ENCODE peak calls at places on chromosome 1, in four cellular contexts. D is activated gamma-delta T cell, Y is ovary, R is globus pallidus. T is an unnamed sample.

GRCh38 chr1:116370186-116370585 is 2.9 kb upstream of the ATP1A1 start:
- DNase-seq in D (no peak), Y (no peak), R (no peak), T (no peak)

GRCh38 chr1:166153641-166154350 is 13.0 kb downstream of the FAM78B start:
- DNase-seq in D (no peak), Y (no peak), R (no peak), T (no peak)

GRCh38 chr1:110239491-110240430 is 29.6 kb downstream of the KCNC4 start:
- DNase-seq in D (no peak), Y (no peak), R (no peak), T (no peak)

GRCh38 chr1:236313412-236313811 is 31.7 kb upstream of the ERO1B start:
- DNase-seq in D (no peak), Y (no peak), R (no peak), T (no peak)

GRCh38 chr1:13707211-13707610 is 7.2 kb downstream of the PRDM2 start:
- DNase-seq in D (no peak), Y (no peak), R (no peak), T (no peak)

GRCh38 chr1:58882322-58882951 is 98.6 kb upstream of the JUN start:
- DNase-seq in D (no peak), Y (no peak), R (no peak), T (no peak)

GRCh38 chr1:169119405-169119804 is 12.9 kb downstream of the ATP1B1 start:
- DNase-seq in D (no peak), Y (no peak), R (no peak), T (no peak)

GRCh38 chr1:46556822-46557221 is 5.4 kb upstream of the KNCN start:
- DNase-seq in D (no peak), Y (no peak), R (no peak), T (no peak)

GRCh38 chr1:95384570-95384969 is 150.6 kb downstream of the RWDD3 start:
- DNase-seq in D (no peak), Y (no peak), R (no peak), T (no peak)

GRCh38 chr1:67469431-67469830 is 39.2 kb upstream of the SERBP1 start:
- DNase-seq in D (no peak), Y (no peak), R (no peak), T (no peak)

GRCh38 chr1:12336436-12336835 is 106.6 kb downstream of the VPS13D start:
- DNase-seq in D (no peak), Y (no peak), R (no peak), T (no peak)

GRCh38 chr1:58575831-58576726 is 973 bp downstream of the TACSTD2 start:
- DNase-seq in D (no peak), Y (no peak), R (no peak), T (no peak)

GRCh38 chr1:206925116-206925736 is 3.5 kb upstream of the FCMR start:
- DNase-seq in D (no peak), Y (no peak), R (no peak), T (no peak)

GRCh38 chr1:16217061-16217785 is 4.8 kb upstream of the ARHGEF19 start:
- DNase-seq in D (peak), Y (peak), R (peak), T (peak)

GRCh38 chr1:94302497-94302896 is 65.1 kb upstream of the ARHGAP29 start:
- DNase-seq in D (no peak), Y (no peak), R (no peak), T (no peak)

GRCh38 chr1:200139661-200140250 is 112.2 kb downstream of the NR5A2 start:
- DNase-seq in D (no peak), Y (no peak), R (peak), T (peak)

GRCh38 chr1:171742577-171742922 is 685 bp upstream of the VAMP4 start:
- DNase-seq in D (no peak), Y (peak), R (no peak), T (no peak)

GRCh38 chr1:19775831-19776230 is 23.9 kb downstream of the TMCO4 start:
- DNase-seq in D (no peak), Y (no peak), R (no peak), T (no peak)

GRCh38 chr1:55384589-55385136 is 169.5 kb upstream of the USP24 start:
- DNase-seq in D (no peak), Y (no peak), R (no peak), T (no peak)

GRCh38 chr1:212486591-212486963 is 53.9 kb downstream of the NENF start:
- DNase-seq in D (no peak), Y (no peak), R (no peak), T (no peak)

GRCh38 chr1:109659145-109659544 is 3.2 kb downstream of the GSTM4 start:
- DNase-seq in D (no peak), Y (no peak), R (no peak), T (no peak)